ENCODE peak calls at places on chromosomes 2 and 18, in eight cellular contexts. A is nephron progenitor cell, S is mesothelial cell of epicardium, V is astrocyte of the spinal cord, F is H9, O is prostate gland, E is sigmoid colon, Z is hepatocyte. Q is an unnamed sample.
A peak's percentile ranks its signal among the peaks of the same experiment; 100 is the strongest.

GRCh38 chr18:31741096-31741735 is 19.5 kb downstream of the SLC25A52 start:
- DNase-seq in F (peak; percentile 41), O (peak; percentile 44), S (no peak), A (peak; percentile 44), Z (peak; percentile 54), V (peak; percentile 43), E (no peak), Q (peak; percentile 61)

GRCh38 chr2:84849271-84849952 is 31.5 kb downstream of the TRABD2A start:
- DNase-seq in E (no peak), V (no peak), F (no peak), Z (no peak), A (no peak), S (no peak), O (peak; percentile 19), Q (peak; percentile 15)

GRCh38 chr2:157853211-157853610 is 22.9 kb downstream of the ACVR1 start:
- DNase-seq in A (no peak), V (no peak), Z (no peak), S (no peak), F (no peak), O (no peak), E (no peak), Q (no peak)

GRCh38 chr2:196809260-196809659 is at the start of gene C2orf66:
- DNase-seq in V (no peak), Z (no peak), E (no peak), O (no peak), A (no peak), S (no peak), F (no peak), Q (no peak)

GRCh38 chr18:26531600-26532150 is 16.7 kb downstream of the KCTD1 start:
- DNase-seq in S (no peak), V (no peak), A (no peak), O (no peak), E (no peak), Z (no peak), F (no peak), Q (no peak)

GRCh38 chr2:40352321-40353099 is 99.4 kb downstream of the SLC8A1 start:
- DNase-seq in Z (no peak), O (no peak), S (no peak), E (no peak), A (no peak), F (no peak), V (no peak), Q (peak; percentile 75)

GRCh38 chr2:195477248-195477995 is 179.6 kb upstream of the SLC39A10 start:
- DNase-seq in E (no peak), F (no peak), S (no peak), A (no peak), V (peak; percentile 89), Z (no peak), O (no peak), Q (peak; percentile 82)

GRCh38 chr18:6257950-6258349 is 156.8 kb downstream of the L3MBTL4 start:
- DNase-seq in Z (no peak), S (no peak), E (no peak), F (peak; percentile 53), O (no peak), A (no peak), V (no peak), Q (no peak)

GRCh38 chr2:33188799-33189198 is 242.0 kb downstream of the LTBP1 start:
- DNase-seq in E (no peak), S (no peak), O (no peak), V (no peak), A (no peak), F (no peak), Z (no peak), Q (no peak)

GRCh38 chr2:55721601-55722215 is 28.1 kb upstream of the PNPT1 start:
- DNase-seq in O (no peak), Z (peak; percentile 30), F (no peak), A (no peak), S (no peak), V (no peak), E (no peak), Q (no peak)

GRCh38 chr2:19714926-19715325 is 186.9 kb downstream of the TTC32 start:
- DNase-seq in A (no peak), S (no peak), O (no peak), Z (no peak), E (no peak), F (no peak), V (no peak), Q (peak; percentile 11)

GRCh38 chr2:204551464-204551863 is 6.2 kb downstream of the PARD3B start:
- DNase-seq in Z (no peak), E (no peak), A (no peak), S (no peak), V (no peak), F (no peak), O (no peak), Q (no peak)

GRCh38 chr2:218671654-218672566 is at the start of the genes RNF25 and STK36:
- DNase-seq in Z (peak; percentile 94), S (peak; percentile 80), O (peak; percentile 75), E (peak; percentile 91), A (peak; percentile 82), F (peak; percentile 93), V (peak; percentile 93), Q (peak; percentile 91)

GRCh38 chr2:218671077-218671653 is 637 bp downstream of the RNF25 start:
- DNase-seq in O (no peak), E (peak; percentile 28), Z (peak; percentile 50), S (no peak), V (peak; percentile 2), F (no peak), A (no peak), Q (peak; percentile 11)
- TF ChIP-seq CTCF in O (no peak), E (no peak), Z (no peak), S (no peak), V (no peak), F (no peak), A (no peak), Q (no peak)

DNA sequence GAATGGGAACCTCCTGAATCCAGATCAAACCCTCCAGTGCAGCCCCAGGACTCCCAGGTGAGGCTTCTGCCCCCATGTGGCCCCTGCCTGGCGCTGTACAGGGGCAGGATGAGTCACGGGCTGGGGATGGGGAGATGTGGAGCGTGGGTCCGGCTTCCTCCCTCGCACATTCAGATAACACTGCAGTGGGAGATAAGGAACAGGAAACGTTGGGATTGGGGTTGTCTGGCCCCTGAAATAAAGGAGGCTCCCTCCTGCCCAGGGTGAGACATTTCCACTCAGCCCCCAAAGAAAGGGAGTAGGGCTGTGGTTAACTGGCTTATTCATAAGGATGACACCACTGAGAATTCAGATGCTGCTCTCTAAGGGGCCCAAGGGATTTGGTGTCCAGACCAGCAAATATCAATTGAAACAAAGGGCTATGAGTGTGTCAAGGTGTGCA is 30.7 kb downstream of the IGFBP5 start:
- DNase-seq in F (no peak), V (no peak), S (no peak), Z (peak; percentile 69), A (no peak), E (no peak), O (no peak), Q (no peak)
- TF ChIP-seq CTCF in F (peak; percentile 45), V (peak; percentile 35), S (no peak), Z (peak; percentile 34), A (no peak), E (no peak), O (no peak), Q (peak; percentile 7)

GRCh38 chr2:168160897-168161296 is 86.5 kb downstream of the STK39 start:
- DNase-seq in S (no peak), O (no peak), V (no peak), Z (no peak), A (no peak), F (peak; percentile 53), E (no peak), Q (no peak)
- TF ChIP-seq CTCF in S (no peak), O (no peak), V (peak; percentile 33), Z (no peak), A (no peak), F (peak; percentile 59), E (no peak), Q (no peak)

DNA sequence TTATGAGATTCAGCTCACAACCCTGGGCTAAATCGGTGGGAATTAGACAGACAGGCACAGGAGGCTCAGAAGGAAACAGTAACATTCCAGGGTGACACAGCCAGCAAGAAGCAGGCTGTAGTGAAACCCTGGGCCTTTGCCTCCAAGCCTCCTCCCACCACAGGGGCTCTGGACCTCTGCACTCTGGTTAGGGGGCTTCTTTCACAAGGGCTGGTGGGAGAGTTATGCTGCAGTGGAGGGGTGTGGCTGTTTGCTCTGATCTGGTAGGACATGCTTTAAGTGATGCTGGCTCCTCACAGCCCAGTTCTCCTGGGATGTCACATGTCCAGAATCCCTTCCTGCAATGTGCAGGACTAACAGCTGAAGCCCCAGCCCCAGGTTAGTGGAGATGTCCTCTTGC is 109.9 kb downstream of the TGFA start:
- DNase-seq in V (no peak), E (no peak), O (peak; percentile 1), F (peak; percentile 17), A (no peak), Z (no peak), S (no peak), Q (no peak)
- TF ChIP-seq CTCF in V (no peak), E (no peak), O (no peak), F (no peak), A (no peak), Z (no peak), S (no peak), Q (no peak)

GRCh38 chr2:12552092-12552491 is 164.6 kb upstream of the TRIB2 start:
- DNase-seq in E (no peak), F (no peak), A (no peak), O (no peak), Z (no peak), V (no peak), S (no peak), Q (no peak)
- TF ChIP-seq CTCF in E (no peak), F (no peak), A (no peak), O (no peak), Z (no peak), V (no peak), S (no peak), Q (no peak)

GRCh38 chr2:208415255-208415654 is 8.7 kb downstream of the PTH2R start:
- DNase-seq in O (no peak), F (no peak), V (no peak), E (no peak), S (no peak), Z (no peak), A (no peak), Q (no peak)
- TF ChIP-seq CTCF in O (no peak), F (no peak), V (no peak), E (no peak), S (no peak), Z (no peak), A (no peak), Q (no peak)